ENCODE peak calls at places on chromosomes 1 and 21, in seven cellular contexts. T is adrenal gland, K is Peyer's patch, I is AG04449, Y is foreskin fibroblast, X is neural progenitor cell, G is AG09309. H is an unnamed sample.

GRCh38 chr1:231781887-231782286 is 155.3 kb downstream of the DISC1 start:
- DNase-seq in T (no peak), X (no peak), Y (no peak), K (no peak), G (no peak), I (no peak), H (no peak)

GRCh38 chr1:68111804-68112436 is 61.5 kb upstream of the DIRAS3 start:
- DNase-seq in T (peak; percentile 82), G (peak; percentile 75), X (peak; percentile 78), Y (peak; percentile 80), I (no peak), K (peak; percentile 75), H (peak; percentile 90)

GRCh38 chr1:20153000-20153418 is 13.9 kb downstream of the PLA2G2F start:
- DNase-seq in T (peak; percentile 41), Y (no peak), G (no peak), I (no peak), X (peak; percentile 30), K (peak; percentile 49), H (peak; percentile 32)

GRCh38 chr1:238457610-238458009 is 566.9 kb upstream of the ZP4 start:
- DNase-seq in G (no peak), X (no peak), Y (no peak), T (no peak), K (no peak), I (no peak), H (no peak)

GRCh38 chr1:174894087-174894768 is 105.5 kb upstream of the CACYBP start:
- DNase-seq in Y (no peak), I (no peak), K (no peak), X (no peak), T (no peak), G (no peak), H (no peak)

GRCh38 chr21:36713746-36714145 is 14.8 kb downstream of the SIM2 start:
- DNase-seq in T (no peak), I (no peak), Y (no peak), G (no peak), X (no peak), K (no peak), H (no peak)

GRCh38 chr1:18649713-18650370 is 19.2 kb downstream of the PAX7 start:
- DNase-seq in X (no peak), G (no peak), K (no peak), T (no peak), Y (no peak), I (no peak), H (no peak)

GRCh38 chr1:22340873-22341272 is 110.8 kb upstream of the ZBTB40 start:
- DNase-seq in Y (no peak), G (no peak), I (no peak), K (no peak), T (no peak), X (no peak), H (no peak)

DNA sequence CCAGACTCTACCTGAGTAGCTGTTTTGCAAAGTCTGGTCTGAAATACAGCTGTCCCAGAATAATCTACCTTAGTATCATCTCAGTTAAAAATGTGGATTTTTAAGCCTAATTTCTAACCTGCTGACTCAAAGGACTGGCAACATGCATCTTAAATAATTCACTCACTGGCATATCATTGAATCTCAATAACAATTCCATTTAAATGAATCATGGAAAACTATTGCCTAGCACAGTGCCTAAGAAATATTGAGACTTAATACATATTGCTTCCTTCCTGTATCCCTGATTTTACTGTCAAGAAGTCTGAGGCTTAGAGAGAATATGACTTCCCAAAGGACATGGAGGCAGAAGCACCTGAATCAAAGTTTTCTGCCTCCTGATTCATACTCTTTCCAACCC is 3.1 kb downstream of the CCDC190 start:
- DNase-seq in X (no peak), K (no peak), G (peak; percentile 17), Y (peak; percentile 55), T (no peak), I (no peak), H (no peak)
- H3K4me3 ChIP-seq in X (no peak overlapping the region), K (no peak overlapping the region), G (no peak overlapping the region), Y (no peak overlapping the region), T (no peak overlapping the region), I (no peak overlapping the region), H (no peak overlapping the region)

GRCh38 chr1:235875236-235875635 is 8.5 kb upstream of the LYST start:
- DNase-seq in Y (no peak), K (no peak), X (no peak), G (no peak), I (no peak), T (no peak), H (no peak)
- TF ChIP-seq CTCF in Y (no peak), K (no peak), X (no peak), G (no peak), I (no peak), T (no peak), H (no peak)

DNA sequence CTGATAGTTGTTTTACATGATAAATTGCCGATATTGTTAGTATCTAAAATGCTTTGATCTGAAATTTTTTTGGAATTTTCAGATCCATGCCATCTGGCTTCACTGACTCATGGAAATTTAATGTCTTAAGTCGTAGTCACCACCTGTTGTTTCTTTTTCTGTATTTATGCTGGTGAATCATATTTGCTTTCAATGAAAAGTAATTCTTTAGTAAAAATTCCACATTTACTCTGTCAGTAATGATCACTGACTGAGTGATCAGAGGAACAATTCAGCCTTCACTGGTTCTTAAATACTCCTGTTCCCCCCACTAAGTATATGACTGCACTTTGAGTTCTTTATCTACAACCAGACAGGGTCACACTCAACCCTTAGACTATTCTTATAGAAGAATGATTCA is 185.6 kb upstream of the NRIP1 start:
- DNase-seq in T (no peak), X (no peak), K (no peak), G (no peak), I (no peak), Y (no peak), H (no peak)
- H3K4me3 ChIP-seq in T (no peak overlapping the region), X (no peak overlapping the region), K (no peak overlapping the region), G (no peak overlapping the region), I (no peak overlapping the region), Y (no peak overlapping the region), H (no peak overlapping the region)

DNA sequence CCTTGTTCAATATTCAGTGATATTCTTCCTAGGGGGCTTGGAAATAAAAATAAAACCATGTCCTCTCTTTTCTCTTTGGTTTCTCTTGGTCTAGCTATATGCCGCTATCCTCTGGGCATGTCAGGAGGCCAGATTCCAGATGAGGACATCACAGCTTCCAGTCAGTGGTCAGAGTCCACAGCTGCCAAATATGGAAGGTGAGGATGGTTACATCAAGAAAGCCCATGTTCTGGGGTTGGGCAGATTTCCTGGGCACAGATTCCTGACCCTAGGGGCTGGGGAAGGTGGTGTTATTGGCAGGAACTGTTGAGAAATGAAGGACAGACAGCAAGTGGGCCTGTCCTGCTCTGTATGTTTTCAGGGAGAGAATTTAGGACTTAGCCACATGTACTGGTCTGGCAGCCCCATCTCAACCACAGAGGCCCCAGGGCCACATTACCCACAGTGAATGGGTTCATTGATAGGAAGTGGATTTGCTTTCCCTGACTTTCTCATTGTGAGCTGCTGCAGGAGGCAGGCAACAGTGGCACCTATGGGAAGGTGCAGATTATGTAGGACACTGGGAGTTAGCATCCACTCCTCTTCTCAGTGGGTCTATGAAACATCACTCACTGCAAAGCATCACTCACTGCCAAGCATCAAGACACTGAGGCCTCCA is 37.4 kb upstream of the HSD17B7 start:
- DNase-seq in G (no peak), K (no peak), T (no peak), I (no peak), X (no peak), Y (no peak), H (no peak)
- TF ChIP-seq CTCF in G (no peak), K (no peak), T (no peak), I (no peak), X (no peak), Y (no peak), H (no peak)

DNA sequence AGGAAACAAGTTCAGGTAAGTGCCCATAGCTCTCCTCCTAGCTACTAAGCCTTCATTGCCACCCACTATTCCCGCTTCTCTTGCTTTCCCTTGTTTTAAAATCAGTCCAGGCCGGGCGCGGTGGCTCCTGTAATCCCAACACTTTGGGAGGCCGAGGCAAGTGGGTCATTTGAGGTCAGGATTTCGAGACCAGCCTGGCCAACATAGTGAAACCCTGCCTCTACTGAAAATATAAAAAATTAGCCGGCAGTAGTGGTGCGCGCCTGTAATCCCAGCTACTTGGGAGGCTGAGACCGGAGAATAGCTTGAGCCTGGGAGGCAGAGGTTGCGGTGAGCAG is 4.4 kb upstream of the CTTNBP2NL start:
- DNase-seq in T (no peak), Y (no peak), I (no peak), K (no peak), X (no peak), G (no peak), H (no peak)
- H3K4me3 ChIP-seq in T (no peak overlapping the region), Y (peak overlapping the region; percentile 60), I (peak overlapping the region; percentile 50), K (peak overlapping the region; percentile 46), X (no peak overlapping the region), G (no peak overlapping the region), H (peak overlapping the region; percentile 32)

H was measured in astrocyte of the cerebellum.